ENCODE peak calls at places on chromosomes 12 and 14, in six cellular contexts. H is uterus, E is right lobe of liver, X is A549, I is IMR-90, K is prostate gland. A is an unnamed sample.

GRCh38 chr12:63419119-63419518 is 249.2 kb downstream of the DPY19L2 start:
- DNase-seq in K (no peak), I (no peak), H (no peak), X (no peak), E (no peak), A (no peak)

GRCh38 chr12:75666126-75666979 is 154.9 kb upstream of the KRR1 start:
- DNase-seq in K (no peak), I (peak), X (no peak), E (peak), H (no peak), A (no peak)

GRCh38 chr12:84636801-84637285 is 275.8 kb downstream of the SLC6A15 start:
- DNase-seq in H (no peak), X (no peak), K (no peak), E (no peak), I (peak), A (no peak)

GRCh38 chr14:23154876-23155587 is 28.4 kb downstream of the SLC7A8 start:
- DNase-seq in H (peak), K (peak), I (peak), E (no peak), X (no peak), A (peak)

GRCh38 chr14:80987235-80988032 is 32.0 kb downstream of the TSHR start:
- DNase-seq in I (peak), E (peak), K (peak), X (peak), H (peak), A (peak)

GRCh38 chr12:79690606-79691298 is at the start of gene PAWR:
- DNase-seq in I (peak), X (peak), E (peak), H (peak), K (peak), A (peak)

GRCh38 chr12:114395755-114396152 is 10.2 kb downstream of the TBX5 start:
- DNase-seq in K (no peak), X (no peak), E (no peak), I (peak), H (no peak), A (no peak)

GRCh38 chr12:24780969-24781368 is 167.9 kb downstream of the BCAT1 start:
- DNase-seq in E (no peak), I (peak), K (no peak), X (no peak), H (no peak), A (no peak)

GRCh38 chr14:95523051-95523817 is 6.8 kb upstream of the SYNE3 start:
- DNase-seq in E (peak), I (peak), K (no peak), X (no peak), H (no peak), A (no peak)

GRCh38 chr14:24053548-24054323 is 1.9 kb downstream of the CARMIL3 start:
- DNase-seq in I (no peak), K (no peak), E (peak), X (no peak), H (no peak), A (no peak)

GRCh38 chr12:3772380-3772779 is 19.5 kb upstream of the CRACR2A start:
- DNase-seq in H (no peak), X (no peak), K (no peak), I (no peak), E (no peak), A (no peak)

GRCh38 chr14:85529803-85530574 is at the start of gene FLRT2:
- DNase-seq in K (no peak), X (peak), H (peak), E (peak), I (peak), A (peak)

GRCh38 chr12:46952880-46953517 is 126.4 kb upstream of the PCED1B start:
- DNase-seq in H (no peak), X (no peak), E (no peak), I (no peak), K (no peak), A (no peak)

GRCh38 chr12:50103767-50104321 is at the start of gene GPD1:
- DNase-seq in K (peak), E (peak), H (peak), I (peak), X (no peak), A (peak)

GRCh38 chr12:98808243-98808895 is 163.3 kb downstream of the APAF1 start:
- DNase-seq in K (no peak), I (no peak), X (no peak), E (no peak), H (no peak), A (no peak)

GRCh38 chr12:94187351-94187750 is 39.0 kb downstream of the PLXNC1 start:
- DNase-seq in X (no peak), K (no peak), I (no peak), E (no peak), H (no peak), A (no peak)

GRCh38 chr12:57765698-57766463 is 997 bp downstream of the CYP27B1 start:
- DNase-seq in E (no peak), I (no peak), X (no peak), K (no peak), H (no peak), A (peak)

GRCh38 chr14:41605550-41606248 is 977 bp upstream of the LRFN5 start:
- DNase-seq in K (no peak), X (no peak), H (peak), E (no peak), I (peak), A (peak)

GRCh38 chr12:76260390-76260748 is 87.8 kb downstream of the BBS10 start:
- DNase-seq in H (no peak), I (peak), X (no peak), K (peak), E (no peak), A (no peak)

GRCh38 chr14:104144911-104145825 is 6.8 kb downstream of the KIF26A start:
- DNase-seq in X (no peak), K (no peak), I (no peak), H (no peak), E (no peak), A (peak)

GRCh38 chr12:127893875-127894635 is 372.9 kb upstream of the TMEM132C start:
- DNase-seq in E (no peak), H (no peak), K (no peak), I (no peak), X (no peak), A (no peak)

GRCh38 chr12:102993537-102993936 is 36.1 kb downstream of the ASCL1 start:
- DNase-seq in E (no peak), I (no peak), K (no peak), X (no peak), H (no peak), A (no peak)

GRCh38 chr12:31897791-31898503 is 61.3 kb upstream of the RESF1 start:
- DNase-seq in H (no peak), E (no peak), X (no peak), K (no peak), I (no peak), A (peak)

DNA sequence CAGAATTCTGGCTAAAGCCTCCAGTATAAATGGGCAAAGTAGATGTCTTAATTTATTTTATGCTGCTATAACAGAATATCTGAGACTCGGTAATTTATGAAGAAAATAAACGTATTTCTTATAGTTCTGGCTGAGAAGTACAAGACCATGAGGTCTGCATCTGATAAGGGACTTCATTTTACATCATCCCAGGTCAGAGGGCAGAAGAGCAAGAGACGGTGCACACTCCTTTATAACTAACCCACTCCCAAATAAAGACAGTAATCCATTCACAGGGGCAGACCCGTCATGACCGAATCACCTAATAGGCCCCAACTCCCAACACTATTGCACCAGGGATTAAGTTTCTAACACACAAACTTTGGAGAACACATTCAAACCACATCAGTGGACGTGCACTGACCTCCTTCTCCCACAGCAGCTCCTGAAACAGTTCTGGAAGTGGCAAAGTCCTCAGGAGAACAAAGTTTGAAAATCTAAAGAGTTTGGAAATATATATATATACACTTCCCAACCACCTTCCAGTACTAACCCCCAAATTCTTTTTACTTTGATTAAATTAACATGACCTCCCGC is 116.5 kb downstream of the MED13L start:
- DNase-seq in X (no peak), E (no peak), H (no peak), K (no peak), I (no peak), A (no peak)
- H3K27ac ChIP-seq in X (peak), E (peak), H (no peak), K (no peak), I (no peak), A (no peak)

GRCh38 chr14:74567219-74567618 is 44.8 kb downstream of the LTBP2 start:
- DNase-seq in K (no peak), E (no peak), I (no peak), H (no peak), X (no peak), A (no peak)

GRCh38 chr14:74563233-74563585 is 48.8 kb downstream of the LTBP2 start:
- DNase-seq in I (peak), H (no peak), X (no peak), E (no peak), K (no peak), A (no peak)

GRCh38 chr14:74562515-74563232 is 49.4 kb downstream of the LTBP2 start:
- DNase-seq in X (no peak), K (peak), E (no peak), I (peak), H (no peak), A (no peak)

GRCh38 chr14:74566174-74567125 is 45.6 kb downstream of the LTBP2 start:
- DNase-seq in I (no peak), H (no peak), X (peak), K (peak), E (no peak), A (no peak)

GRCh38 chr14:74563621-74564159 is 48.3 kb downstream of the LTBP2 start:
- DNase-seq in H (no peak), X (no peak), I (peak), K (no peak), E (no peak), A (no peak)
- TF ChIP-seq CTCF in H (no peak), X (no peak), I (no peak), K (no peak), E (no peak), A (no peak)

DNA sequence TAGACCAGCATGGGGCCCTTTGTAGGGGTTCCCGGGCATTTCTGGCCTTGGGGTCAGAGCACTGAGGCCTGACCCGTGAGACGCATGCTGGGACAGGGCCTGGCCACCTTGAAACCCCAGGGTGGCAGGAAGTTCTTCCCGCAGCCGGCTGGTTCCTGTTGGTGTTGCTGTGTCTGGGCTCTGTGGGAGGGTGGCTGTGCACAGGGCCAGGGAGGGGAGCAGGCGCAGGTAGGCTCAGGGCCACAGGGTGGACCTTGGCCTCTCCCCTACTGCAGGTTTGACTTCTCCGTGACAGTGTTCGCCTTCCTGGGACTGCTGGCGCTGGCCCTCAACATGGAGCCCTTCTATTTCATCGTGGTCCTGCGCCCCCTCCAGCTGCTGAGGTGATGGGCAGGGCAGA is 48.2 kb downstream of the SLC8B1 start:
- DNase-seq in X (no peak), E (no peak), K (no peak), H (no peak), I (no peak), A (no peak)
- TF ChIP-seq POLR2A in X (no peak), E (no peak), K (no peak), H (no peak), I (no peak), A (no peak)

GRCh38 chr14:101827286-101827685 is 65.8 kb downstream of the PPP2R5C start:
- DNase-seq in X (no peak), I (no peak), H (no peak), E (no peak), K (no peak), A (no peak)
- H3K27ac ChIP-seq in X (no peak), I (no peak), H (no peak), E (no peak), K (no peak), A (no peak)

A was measured in body of pancreas.